ENCODE peak calls at places on chromosomes 11 and 22, in six cellular contexts. X is Karpas-422; B is iPS-NIHi11; R is activated T-cell treated with anti-CD3 and anti-CD28 coated beads, Interleukin-2, amount 50 U/mL, for 4 hours; O is stimulated activated CD4-positive, alpha-beta T cell treated with anti-CD3 and anti-CD28 coated beads, Interleukin-1b, Interleukin-23, amount 100 ng/mL, for 24 hours; F is stimulated activated CD8-positive, alpha-beta memory T cell treated with anti-CD3 and anti-CD28 coated beads, Interleukin-4, amount 100 ng/mL, for 4 hours. P is an unnamed sample.

GRCh38 chr11:73330569-73331093 is 22.6 kb downstream of the ARHGEF17 start:
- DNase-seq in X (no peak), B (peak; percentile 53), R (no peak), O (no peak), F (no peak), P (no peak)

GRCh38 chr22:25483931-25484330 is 80.5 kb upstream of the GRK3 start:
- DNase-seq in X (no peak), B (no peak), R (no peak), O (no peak), F (no peak), P (no peak)

GRCh38 chr11:62791501-62792192 is at the start of gene TMEM223:
- DNase-seq in X (peak; percentile 95), B (peak; percentile 93), R (peak; percentile 85), O (peak; percentile 73), F (peak; percentile 78), P (peak; percentile 95)

GRCh38 chr22:35915477-35916013 is 113.1 kb downstream of the RBFOX2 start:
- DNase-seq in X (no peak), B (no peak), R (no peak), O (no peak), F (no peak), P (no peak)

GRCh38 chr11:44030996-44031395 is 16.8 kb upstream of the ACCSL start:
- DNase-seq in X (no peak), B (no peak), R (no peak), O (no peak), F (no peak), P (peak; percentile 31)

GRCh38 chr22:37228106-37229011 is 15.7 kb downstream of the RAC2 start:
- DNase-seq in X (no peak), B (no peak), R (peak; percentile 64), O (no peak), F (no peak), P (no peak)

GRCh38 chr22:26615149-26615548 is 2.7 kb downstream of the CRYBB1 start:
- DNase-seq in X (peak; percentile 49), B (no peak), R (no peak), O (no peak), F (no peak), P (no peak)

GRCh38 chr11:1917523-1918435 is 1.7 kb upstream of the TNNT3 start:
- DNase-seq in X (no peak), B (peak; percentile 89), R (no peak), O (no peak), F (no peak), P (no peak)

GRCh38 chr22:44214764-44215163 is 34.0 kb downstream of the PARVG start:
- DNase-seq in X (no peak), B (no peak), R (no peak), O (no peak), F (no peak), P (no peak)

GRCh38 chr11:12243511-12243910 is 133.1 kb downstream of the MICAL2 start:
- DNase-seq in X (no peak), B (no peak), R (no peak), O (no peak), F (no peak), P (no peak)

GRCh38 chr22:17176715-17177114 is 17.6 kb upstream of the HDHD5 start:
- DNase-seq in X (no peak), B (no peak), R (no peak), O (no peak), F (no peak), P (no peak)

GRCh38 chr11:129658558-129658882 is 157.1 kb upstream of the TMEM45B start:
- DNase-seq in X (no peak), B (peak; percentile 17), R (no peak), O (no peak), F (no peak), P (no peak)

GRCh38 chr22:23503142-23503541 is 76.9 kb downstream of the IGLL1 start:
- DNase-seq in X (no peak), B (no peak), R (no peak), O (no peak), F (no peak), P (no peak)

GRCh38 chr22:44775862-44776261 is 23.5 kb downstream of the ARHGAP8 start:
- DNase-seq in X (no peak), B (no peak), R (no peak), O (no peak), F (no peak), P (no peak)

GRCh38 chr11:8033312-8033715 is 46.2 kb downstream of the EIF3F start:
- DNase-seq in X (peak; percentile 72), B (peak; percentile 88), R (peak; percentile 26), O (peak; percentile 12), F (no peak), P (peak; percentile 84)

GRCh38 chr22:49322861-49323622 is 504.6 kb downstream of the BRD1 start:
- DNase-seq in X (no peak), B (no peak), R (no peak), O (no peak), F (no peak), P (no peak)

GRCh38 chr11:66739983-66740382 is 11.0 kb upstream of the SPTBN2 start:
- DNase-seq in X (no peak), B (no peak), R (no peak), O (no peak), F (no peak), P (no peak)

GRCh38 chr11:105211806-105212531 is 72.4 kb upstream of the CARD18 start:
- DNase-seq in X (no peak), B (no peak), R (no peak), O (no peak), F (no peak), P (no peak)

GRCh38 chr11:14300661-14301304 is 58.2 kb downstream of the RRAS2 start:
- DNase-seq in X (peak; percentile 68), B (peak; percentile 62), R (peak; percentile 31), O (peak; percentile 18), F (peak; percentile 18), P (no peak)

GRCh38 chr11:123166095-123166559 is 28.9 kb downstream of the CLMP start:
- DNase-seq in X (peak; percentile 57), B (peak; percentile 63), R (no peak), O (no peak), F (no peak), P (no peak)

GRCh38 chr11:64858467-64859401 is 14.3 kb upstream of the CDC42BPG start:
- DNase-seq in X (no peak), B (no peak), R (peak; percentile 40), O (no peak), F (no peak), P (peak; percentile 87)

GRCh38 chr11:113242767-113243397 is 71.5 kb upstream of the TTC12 start:
- DNase-seq in X (peak; percentile 71), B (peak; percentile 28), R (no peak), O (no peak), F (no peak), P (no peak)

P was measured in cardiac septum.